ENCODE peak calls at places on chromosome 9, in six cellular contexts. One of them, this sample, is unnamed.

GRCh38 chr9:75229605-75230332 is 141.5 kb downstream of the OSTF1 start:
- DNase-seq in GM06990: no peak
- DNase-seq in ACHN: no peak
- DNase-seq in CD8-positive, alpha-beta T cell: no peak
- DNase-seq in stimulated activated CD4-positive, alpha-beta T cell treated with anti-CD3 and anti-CD28 coated beads, Interleukin-4, amount 100 ng/mL, for 4 hours: no peak
- DNase-seq in activated CD4-positive, CD25-positive, alpha-beta regulatory T cell treated with anti-CD3 and anti-CD28 coated beads, Interleukin-2, amount 50 U/mL, for 72 hours: no peak
- DNase-seq in this sample: no peak

GRCh38 chr9:135741276-135742219 is 39.6 kb downstream of the KCNT1 start:
- DNase-seq in activated CD4-positive, CD25-positive, alpha-beta regulatory T cell treated with anti-CD3 and anti-CD28 coated beads, Interleukin-2, amount 50 U/mL, for 72 hours: no peak
- DNase-seq in stimulated activated CD4-positive, alpha-beta T cell treated with anti-CD3 and anti-CD28 coated beads, Interleukin-4, amount 100 ng/mL, for 4 hours: no peak
- DNase-seq in CD8-positive, alpha-beta T cell: no peak
- DNase-seq in GM06990: no peak
- DNase-seq in ACHN: no peak
- DNase-seq in this sample: no peak

GRCh38 chr9:111483862-111484563 is at the start of gene ECPAS:
- DNase-seq in ACHN: peak
- DNase-seq in GM06990: peak
- DNase-seq in stimulated activated CD4-positive, alpha-beta T cell treated with anti-CD3 and anti-CD28 coated beads, Interleukin-4, amount 100 ng/mL, for 4 hours: peak
- DNase-seq in activated CD4-positive, CD25-positive, alpha-beta regulatory T cell treated with anti-CD3 and anti-CD28 coated beads, Interleukin-2, amount 50 U/mL, for 72 hours: peak
- DNase-seq in CD8-positive, alpha-beta T cell: peak
- DNase-seq in this sample: peak

GRCh38 chr9:37617837-37618236 is 25.4 kb upstream of the TOMM5 start:
- DNase-seq in activated CD4-positive, CD25-positive, alpha-beta regulatory T cell treated with anti-CD3 and anti-CD28 coated beads, Interleukin-2, amount 50 U/mL, for 72 hours: no peak
- DNase-seq in stimulated activated CD4-positive, alpha-beta T cell treated with anti-CD3 and anti-CD28 coated beads, Interleukin-4, amount 100 ng/mL, for 4 hours: no peak
- DNase-seq in CD8-positive, alpha-beta T cell: no peak
- DNase-seq in GM06990: no peak
- DNase-seq in ACHN: no peak
- DNase-seq in this sample: no peak

GRCh38 chr9:115369322-115369957 is 251.5 kb upstream of the TNC start:
- DNase-seq in ACHN: no peak
- DNase-seq in CD8-positive, alpha-beta T cell: no peak
- DNase-seq in GM06990: no peak
- DNase-seq in activated CD4-positive, CD25-positive, alpha-beta regulatory T cell treated with anti-CD3 and anti-CD28 coated beads, Interleukin-2, amount 50 U/mL, for 72 hours: no peak
- DNase-seq in stimulated activated CD4-positive, alpha-beta T cell treated with anti-CD3 and anti-CD28 coated beads, Interleukin-4, amount 100 ng/mL, for 4 hours: no peak
- DNase-seq in this sample: no peak

GRCh38 chr9:4235951-4236804 is 63.7 kb downstream of the GLIS3 start:
- DNase-seq in activated CD4-positive, CD25-positive, alpha-beta regulatory T cell treated with anti-CD3 and anti-CD28 coated beads, Interleukin-2, amount 50 U/mL, for 72 hours: no peak
- DNase-seq in stimulated activated CD4-positive, alpha-beta T cell treated with anti-CD3 and anti-CD28 coated beads, Interleukin-4, amount 100 ng/mL, for 4 hours: no peak
- DNase-seq in GM06990: no peak
- DNase-seq in CD8-positive, alpha-beta T cell: no peak
- DNase-seq in ACHN: peak
- DNase-seq in this sample: no peak

GRCh38 chr9:37911271-37911681 is 7.3 kb upstream of the SLC25A51 start:
- DNase-seq in activated CD4-positive, CD25-positive, alpha-beta regulatory T cell treated with anti-CD3 and anti-CD28 coated beads, Interleukin-2, amount 50 U/mL, for 72 hours: no peak
- DNase-seq in CD8-positive, alpha-beta T cell: no peak
- DNase-seq in GM06990: no peak
- DNase-seq in stimulated activated CD4-positive, alpha-beta T cell treated with anti-CD3 and anti-CD28 coated beads, Interleukin-4, amount 100 ng/mL, for 4 hours: no peak
- DNase-seq in ACHN: no peak
- DNase-seq in this sample: no peak

GRCh38 chr9:134375430-134376385 is 49.5 kb downstream of the RXRA start:
- DNase-seq in CD8-positive, alpha-beta T cell: no peak
- DNase-seq in ACHN: no peak
- DNase-seq in GM06990: no peak
- DNase-seq in stimulated activated CD4-positive, alpha-beta T cell treated with anti-CD3 and anti-CD28 coated beads, Interleukin-4, amount 100 ng/mL, for 4 hours: no peak
- DNase-seq in activated CD4-positive, CD25-positive, alpha-beta regulatory T cell treated with anti-CD3 and anti-CD28 coated beads, Interleukin-2, amount 50 U/mL, for 72 hours: no peak
- DNase-seq in this sample: no peak

GRCh38 chr9:84761137-84761808 is 91.7 kb downstream of the NTRK2 start:
- DNase-seq in activated CD4-positive, CD25-positive, alpha-beta regulatory T cell treated with anti-CD3 and anti-CD28 coated beads, Interleukin-2, amount 50 U/mL, for 72 hours: no peak
- DNase-seq in stimulated activated CD4-positive, alpha-beta T cell treated with anti-CD3 and anti-CD28 coated beads, Interleukin-4, amount 100 ng/mL, for 4 hours: no peak
- DNase-seq in GM06990: peak
- DNase-seq in ACHN: no peak
- DNase-seq in CD8-positive, alpha-beta T cell: no peak
- DNase-seq in this sample: no peak

GRCh38 chr9:116656977-116657376 is 30.1 kb upstream of the TRIM32 start:
- DNase-seq in GM06990: no peak
- DNase-seq in stimulated activated CD4-positive, alpha-beta T cell treated with anti-CD3 and anti-CD28 coated beads, Interleukin-4, amount 100 ng/mL, for 4 hours: no peak
- DNase-seq in CD8-positive, alpha-beta T cell: no peak
- DNase-seq in activated CD4-positive, CD25-positive, alpha-beta regulatory T cell treated with anti-CD3 and anti-CD28 coated beads, Interleukin-2, amount 50 U/mL, for 72 hours: no peak
- DNase-seq in ACHN: no peak
- DNase-seq in this sample: no peak

GRCh38 chr9:89411759-89412158 is 86.2 kb downstream of the SEMA4D start:
- DNase-seq in stimulated activated CD4-positive, alpha-beta T cell treated with anti-CD3 and anti-CD28 coated beads, Interleukin-4, amount 100 ng/mL, for 4 hours: no peak
- DNase-seq in activated CD4-positive, CD25-positive, alpha-beta regulatory T cell treated with anti-CD3 and anti-CD28 coated beads, Interleukin-2, amount 50 U/mL, for 72 hours: no peak
- DNase-seq in CD8-positive, alpha-beta T cell: no peak
- DNase-seq in ACHN: no peak
- DNase-seq in GM06990: no peak
- DNase-seq in this sample: no peak

GRCh38 chr9:94950040-94950732 is 223.7 kb downstream of the AOPEP start:
- DNase-seq in CD8-positive, alpha-beta T cell: no peak
- DNase-seq in GM06990: no peak
- DNase-seq in activated CD4-positive, CD25-positive, alpha-beta regulatory T cell treated with anti-CD3 and anti-CD28 coated beads, Interleukin-2, amount 50 U/mL, for 72 hours: no peak
- DNase-seq in ACHN: no peak
- DNase-seq in stimulated activated CD4-positive, alpha-beta T cell treated with anti-CD3 and anti-CD28 coated beads, Interleukin-4, amount 100 ng/mL, for 4 hours: no peak
- DNase-seq in this sample: no peak

GRCh38 chr9:131095666-131096489 is 453 bp upstream of the AIF1L start:
- DNase-seq in CD8-positive, alpha-beta T cell: no peak
- DNase-seq in stimulated activated CD4-positive, alpha-beta T cell treated with anti-CD3 and anti-CD28 coated beads, Interleukin-4, amount 100 ng/mL, for 4 hours: peak
- DNase-seq in GM06990: no peak
- DNase-seq in ACHN: peak
- DNase-seq in activated CD4-positive, CD25-positive, alpha-beta regulatory T cell treated with anti-CD3 and anti-CD28 coated beads, Interleukin-2, amount 50 U/mL, for 72 hours: no peak
- DNase-seq in this sample: no peak

GRCh38 chr9:72974501-72974900 is 21.6 kb upstream of the ALDH1A1 start:
- DNase-seq in stimulated activated CD4-positive, alpha-beta T cell treated with anti-CD3 and anti-CD28 coated beads, Interleukin-4, amount 100 ng/mL, for 4 hours: no peak
- DNase-seq in CD8-positive, alpha-beta T cell: no peak
- DNase-seq in GM06990: no peak
- DNase-seq in activated CD4-positive, CD25-positive, alpha-beta regulatory T cell treated with anti-CD3 and anti-CD28 coated beads, Interleukin-2, amount 50 U/mL, for 72 hours: no peak
- DNase-seq in ACHN: no peak
- DNase-seq in this sample: no peak

GRCh38 chr9:13143281-13143680 is 136.2 kb downstream of the MPDZ start:
- DNase-seq in ACHN: no peak
- DNase-seq in GM06990: no peak
- DNase-seq in CD8-positive, alpha-beta T cell: no peak
- DNase-seq in activated CD4-positive, CD25-positive, alpha-beta regulatory T cell treated with anti-CD3 and anti-CD28 coated beads, Interleukin-2, amount 50 U/mL, for 72 hours: no peak
- DNase-seq in stimulated activated CD4-positive, alpha-beta T cell treated with anti-CD3 and anti-CD28 coated beads, Interleukin-4, amount 100 ng/mL, for 4 hours: no peak
- DNase-seq in this sample: no peak

GRCh38 chr9:18708429-18708828 is 234.5 kb downstream of the ADAMTSL1 start:
- DNase-seq in GM06990: no peak
- DNase-seq in ACHN: no peak
- DNase-seq in CD8-positive, alpha-beta T cell: no peak
- DNase-seq in stimulated activated CD4-positive, alpha-beta T cell treated with anti-CD3 and anti-CD28 coated beads, Interleukin-4, amount 100 ng/mL, for 4 hours: no peak
- DNase-seq in activated CD4-positive, CD25-positive, alpha-beta regulatory T cell treated with anti-CD3 and anti-CD28 coated beads, Interleukin-2, amount 50 U/mL, for 72 hours: no peak
- DNase-seq in this sample: no peak

GRCh38 chr9:120252248-120252647 is 327.7 kb downstream of the CDK5RAP2 start:
- DNase-seq in CD8-positive, alpha-beta T cell: no peak
- DNase-seq in stimulated activated CD4-positive, alpha-beta T cell treated with anti-CD3 and anti-CD28 coated beads, Interleukin-4, amount 100 ng/mL, for 4 hours: no peak
- DNase-seq in ACHN: no peak
- DNase-seq in activated CD4-positive, CD25-positive, alpha-beta regulatory T cell treated with anti-CD3 and anti-CD28 coated beads, Interleukin-2, amount 50 U/mL, for 72 hours: no peak
- DNase-seq in GM06990: no peak
- DNase-seq in this sample: no peak

GRCh38 chr9:88174324-88174723 is 36.0 kb upstream of the SPATA31C2 start:
- DNase-seq in stimulated activated CD4-positive, alpha-beta T cell treated with anti-CD3 and anti-CD28 coated beads, Interleukin-4, amount 100 ng/mL, for 4 hours: no peak
- DNase-seq in ACHN: peak
- DNase-seq in activated CD4-positive, CD25-positive, alpha-beta regulatory T cell treated with anti-CD3 and anti-CD28 coated beads, Interleukin-2, amount 50 U/mL, for 72 hours: no peak
- DNase-seq in CD8-positive, alpha-beta T cell: no peak
- DNase-seq in GM06990: no peak
- DNase-seq in this sample: no peak